ENCODE peak calls at places on chromosomes 7 and 10, in six cellular contexts. One of them, this sample, is unnamed.

GRCh38 chr7:124188576-124188975 is 155.7 kb upstream of the TMEM229A start:
- DNase-seq in HCT116: no peak
- DNase-seq in Peyer's patch: no peak
- DNase-seq in gastrocnemius medialis: no peak
- DNase-seq in suprapubic skin: no peak
- DNase-seq in BE2C: no peak
- DNase-seq in this sample: no peak

GRCh38 chr7:149316606-149317005 is 54.6 kb downstream of the ZNF783 start:
- DNase-seq in suprapubic skin: no peak
- DNase-seq in gastrocnemius medialis: no peak
- DNase-seq in HCT116: no peak
- DNase-seq in BE2C: no peak
- DNase-seq in Peyer's patch: no peak
- DNase-seq in this sample: no peak

GRCh38 chr7:150727381-150727780 is 9.8 kb upstream of the GIMAP5 start:
- DNase-seq in Peyer's patch: no peak
- DNase-seq in BE2C: no peak
- DNase-seq in HCT116: no peak
- DNase-seq in suprapubic skin: no peak
- DNase-seq in gastrocnemius medialis: no peak
- DNase-seq in this sample: no peak

GRCh38 chr7:232571-233455 is 40.4 kb downstream of the FAM20C start:
- DNase-seq in BE2C: no peak
- DNase-seq in suprapubic skin: no peak
- DNase-seq in Peyer's patch: no peak
- DNase-seq in gastrocnemius medialis: no peak
- DNase-seq in HCT116: no peak
- DNase-seq in this sample: no peak

GRCh38 chr10:70558295-70558694 is 44.2 kb downstream of the PRF1 start:
- DNase-seq in Peyer's patch: no peak
- DNase-seq in HCT116: no peak
- DNase-seq in BE2C: no peak
- DNase-seq in gastrocnemius medialis: no peak
- DNase-seq in suprapubic skin: no peak
- DNase-seq in this sample: no peak

GRCh38 chr7:55150709-55151108 is 131.9 kb downstream of the EGFR start:
- DNase-seq in BE2C: no peak
- DNase-seq in Peyer's patch: no peak
- DNase-seq in HCT116: no peak
- DNase-seq in suprapubic skin: no peak
- DNase-seq in gastrocnemius medialis: peak; percentile 86
- DNase-seq in this sample: no peak

GRCh38 chr10:15427836-15428414 is 56.8 kb upstream of the FAM171A1 start:
- DNase-seq in BE2C: no peak
- DNase-seq in suprapubic skin: no peak
- DNase-seq in Peyer's patch: no peak
- DNase-seq in HCT116: peak; percentile 35
- DNase-seq in gastrocnemius medialis: no peak
- DNase-seq in this sample: no peak

GRCh38 chr10:11595395-11595692 is 16.1 kb downstream of the USP6NL start:
- DNase-seq in HCT116: no peak
- DNase-seq in gastrocnemius medialis: no peak
- DNase-seq in suprapubic skin: no peak
- DNase-seq in BE2C: no peak
- DNase-seq in Peyer's patch: no peak
- DNase-seq in this sample: no peak

GRCh38 chr10:105986896-105987638 is 1177.4 kb downstream of the SORCS1 start:
- DNase-seq in suprapubic skin: no peak
- DNase-seq in HCT116: no peak
- DNase-seq in gastrocnemius medialis: no peak
- DNase-seq in Peyer's patch: no peak
- DNase-seq in BE2C: no peak
- DNase-seq in this sample: no peak

GRCh38 chr7:149317986-149318672 is 56.1 kb downstream of the ZNF783 start:
- DNase-seq in gastrocnemius medialis: no peak
- DNase-seq in suprapubic skin: no peak
- DNase-seq in BE2C: no peak
- DNase-seq in Peyer's patch: no peak
- DNase-seq in HCT116: no peak
- DNase-seq in this sample: no peak

GRCh38 chr10:130127612-130128607 is 8.3 kb upstream of the GLRX3 start:
- DNase-seq in HCT116: no peak
- DNase-seq in gastrocnemius medialis: no peak
- DNase-seq in suprapubic skin: no peak
- DNase-seq in Peyer's patch: peak; percentile 33
- DNase-seq in BE2C: peak; percentile 59
- DNase-seq in this sample: no peak

GRCh38 chr7:130721486-130722277 is 12.3 kb downstream of the KLF14 start:
- DNase-seq in BE2C: peak; percentile 79
- DNase-seq in Peyer's patch: no peak
- DNase-seq in HCT116: peak; percentile 70
- DNase-seq in suprapubic skin: peak; percentile 77
- DNase-seq in gastrocnemius medialis: peak; percentile 34
- DNase-seq in this sample: no peak

GRCh38 chr10:22156750-22157149 is 61.1 kb downstream of the EBLN1 start:
- DNase-seq in suprapubic skin: no peak
- DNase-seq in BE2C: no peak
- DNase-seq in gastrocnemius medialis: no peak
- DNase-seq in HCT116: no peak
- DNase-seq in Peyer's patch: no peak
- DNase-seq in this sample: no peak

GRCh38 chr7:131633342-131633843 is 77.0 kb upstream of the PODXL start:
- DNase-seq in HCT116: no peak
- DNase-seq in suprapubic skin: no peak
- DNase-seq in gastrocnemius medialis: no peak
- DNase-seq in Peyer's patch: no peak
- DNase-seq in BE2C: no peak
- DNase-seq in this sample: no peak

GRCh38 chr7:40986351-40986873 is 716.5 kb downstream of the INHBA start:
- DNase-seq in HCT116: no peak
- DNase-seq in Peyer's patch: no peak
- DNase-seq in suprapubic skin: no peak
- DNase-seq in BE2C: no peak
- DNase-seq in gastrocnemius medialis: no peak
- DNase-seq in this sample: no peak

GRCh38 chr7:73838642-73839041 is 3.7 kb downstream of the METTL27 start:
- DNase-seq in gastrocnemius medialis: no peak
- DNase-seq in HCT116: no peak
- DNase-seq in Peyer's patch: no peak
- DNase-seq in BE2C: no peak
- DNase-seq in suprapubic skin: no peak
- DNase-seq in this sample: no peak

GRCh38 chr7:73841689-73842247 is 548 bp downstream of the METTL27 start:
- DNase-seq in Peyer's patch: no peak
- DNase-seq in gastrocnemius medialis: no peak
- DNase-seq in suprapubic skin: no peak
- DNase-seq in BE2C: no peak
- DNase-seq in HCT116: no peak
- DNase-seq in this sample: no peak

GRCh38 chr7:73840715-73841379 is 1.5 kb downstream of the METTL27 start:
- DNase-seq in gastrocnemius medialis: no peak
- DNase-seq in Peyer's patch: no peak
- DNase-seq in HCT116: no peak
- DNase-seq in BE2C: no peak
- DNase-seq in suprapubic skin: no peak
- DNase-seq in this sample: no peak

GRCh38 chr7:73839290-73839689 is 3.0 kb downstream of the METTL27 start:
- DNase-seq in BE2C: no peak
- DNase-seq in HCT116: no peak
- DNase-seq in Peyer's patch: no peak
- DNase-seq in suprapubic skin: no peak
- DNase-seq in gastrocnemius medialis: no peak
- DNase-seq in this sample: no peak

DNA sequence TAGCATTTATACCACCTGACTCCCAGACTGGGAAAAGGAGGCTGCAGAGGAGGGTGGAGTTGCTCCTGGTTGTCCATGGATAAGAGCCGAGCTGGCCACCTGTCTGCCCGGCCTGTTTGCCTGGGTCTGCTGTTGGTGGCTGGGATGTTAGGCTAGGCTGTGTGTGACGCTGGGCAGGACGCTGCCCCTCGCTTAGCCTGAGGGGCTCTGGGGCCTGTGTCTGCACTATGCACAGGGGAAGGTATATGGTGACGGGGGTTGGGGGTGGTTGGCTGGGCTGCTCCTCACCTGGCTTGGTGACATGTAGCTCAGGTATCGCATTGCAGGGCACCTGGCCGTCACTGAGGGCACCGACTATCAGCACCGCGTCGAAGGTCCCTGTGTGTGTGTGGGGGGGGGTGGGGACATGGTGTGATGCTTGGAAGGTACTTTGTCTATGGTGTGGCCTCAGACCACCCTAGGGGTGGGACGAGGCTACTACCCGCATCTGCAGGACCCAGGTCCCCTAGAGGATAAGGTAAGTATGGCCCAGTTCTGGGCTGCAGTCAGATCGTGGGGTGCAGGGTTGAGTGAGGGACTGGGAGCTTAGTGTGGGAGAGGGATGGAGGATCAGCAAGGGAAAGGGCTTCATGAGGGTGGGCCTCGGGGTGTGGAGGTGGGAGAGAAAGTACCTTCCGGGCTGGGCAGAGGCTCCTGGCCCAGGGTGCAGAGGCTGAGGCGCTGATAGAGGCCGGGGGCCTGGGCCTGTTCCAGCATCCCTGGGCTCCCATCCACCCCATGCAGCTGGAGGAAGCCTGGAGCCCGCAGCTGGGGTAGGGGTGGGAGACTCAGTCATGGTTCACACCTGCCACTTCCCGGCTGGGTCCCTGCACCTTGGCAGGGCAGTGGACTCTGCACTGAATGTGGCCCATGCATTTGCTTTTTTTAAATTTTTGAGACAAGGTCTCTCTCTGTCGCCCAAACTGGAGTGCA is 2.3 kb downstream of the METTL27 start:
- DNase-seq in BE2C: no peak
- DNase-seq in suprapubic skin: no peak
- DNase-seq in gastrocnemius medialis: no peak
- DNase-seq in Peyer's patch: no peak
- DNase-seq in HCT116: no peak
- DNase-seq in this sample: no peak
- TF ChIP-seq CTCF in BE2C: peak; percentile 24
- TF ChIP-seq CTCF in suprapubic skin: no peak
- TF ChIP-seq CTCF in gastrocnemius medialis: no peak
- TF ChIP-seq CTCF in Peyer's patch: no peak
- TF ChIP-seq CTCF in HCT116: peak; percentile 55
- TF ChIP-seq CTCF in this sample: no peak

DNA sequence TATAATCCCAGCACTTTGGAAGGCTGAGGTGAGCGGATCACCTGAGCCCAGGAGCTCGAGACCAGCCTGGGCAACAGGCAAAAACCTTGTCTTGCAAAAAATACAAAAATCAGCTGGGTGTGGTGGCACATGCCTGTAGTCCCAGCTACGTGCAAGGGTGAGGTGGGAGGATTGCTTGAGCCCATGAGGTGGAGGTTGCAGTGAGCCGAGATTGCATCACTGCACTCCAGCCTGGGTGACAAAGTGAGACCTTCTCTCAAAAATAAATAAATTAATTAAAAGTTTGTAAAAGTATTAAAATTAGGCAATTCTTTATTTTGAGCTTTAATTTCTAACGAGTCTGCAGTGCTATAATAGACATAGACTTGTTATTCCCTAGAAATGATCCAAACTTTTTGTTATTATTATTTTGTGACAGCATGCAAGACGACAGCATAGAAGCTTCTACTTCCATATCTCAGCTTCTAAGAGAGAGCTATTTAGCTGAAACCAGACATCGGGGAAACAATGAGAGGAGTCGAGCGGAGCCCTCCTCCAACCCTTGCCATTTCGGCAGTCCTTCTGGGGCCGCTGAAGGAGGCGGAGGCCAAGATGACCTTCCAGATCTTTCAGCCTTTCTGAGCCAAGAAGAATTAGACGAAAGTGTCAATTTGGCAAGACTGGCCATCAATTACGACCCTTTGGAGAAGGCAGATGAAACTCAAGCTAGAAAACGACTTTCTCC is 11.9 kb downstream of the MYPN start:
- DNase-seq in suprapubic skin: no peak
- DNase-seq in BE2C: no peak
- DNase-seq in gastrocnemius medialis: no peak
- DNase-seq in Peyer's patch: no peak
- DNase-seq in HCT116: no peak
- DNase-seq in this sample: no peak
- H3K4me3 ChIP-seq in suprapubic skin: no peak overlapping the region
- H3K4me3 ChIP-seq in BE2C: no peak overlapping the region
- H3K4me3 ChIP-seq in gastrocnemius medialis: peak overlapping the region; percentile 15
- H3K4me3 ChIP-seq in Peyer's patch: no peak overlapping the region
- H3K4me3 ChIP-seq in HCT116: no peak overlapping the region
- H3K4me3 ChIP-seq in this sample: no peak overlapping the region

GRCh38 chr10:8054498-8055407 is at the start of gene GATA3:
- DNase-seq in HCT116: no peak
- DNase-seq in BE2C: peak; percentile 95
- DNase-seq in suprapubic skin: peak; percentile 76
- DNase-seq in gastrocnemius medialis: peak; percentile 23
- DNase-seq in Peyer's patch: peak; percentile 81
- DNase-seq in this sample: peak; percentile 76

GRCh38 chr10:8054243-8054497 is 318 bp upstream of the GATA3 start:
- DNase-seq in HCT116: no peak
- DNase-seq in gastrocnemius medialis: no peak
- DNase-seq in Peyer's patch: no peak
- DNase-seq in suprapubic skin: peak; percentile 58
- DNase-seq in BE2C: no peak
- DNase-seq in this sample: no peak

GRCh38 chr10:8052970-8053445 is 1.5 kb upstream of the GATA3 start:
- DNase-seq in Peyer's patch: no peak
- DNase-seq in gastrocnemius medialis: no peak
- DNase-seq in BE2C: no peak
- DNase-seq in HCT116: no peak
- DNase-seq in suprapubic skin: no peak
- DNase-seq in this sample: no peak

GRCh38 chr10:8052344-8052969 is 2.0 kb upstream of the GATA3 start:
- DNase-seq in BE2C: no peak
- DNase-seq in HCT116: no peak
- DNase-seq in gastrocnemius medialis: no peak
- DNase-seq in suprapubic skin: peak; percentile 45
- DNase-seq in Peyer's patch: no peak
- DNase-seq in this sample: no peak

GRCh38 chr10:8053446-8054242 is 844 bp upstream of the GATA3 start:
- DNase-seq in suprapubic skin: peak; percentile 84
- DNase-seq in gastrocnemius medialis: peak; percentile 30
- DNase-seq in Peyer's patch: peak; percentile 78
- DNase-seq in BE2C: peak; percentile 97
- DNase-seq in HCT116: peak; percentile 55
- DNase-seq in this sample: peak; percentile 91
- TF ChIP-seq CTCF in suprapubic skin: peak; percentile 86
- TF ChIP-seq CTCF in gastrocnemius medialis: no peak
- TF ChIP-seq CTCF in Peyer's patch: peak; percentile 41
- TF ChIP-seq CTCF in BE2C: peak; percentile 75
- TF ChIP-seq CTCF in HCT116: peak; percentile 73
- TF ChIP-seq CTCF in this sample: peak; percentile 98

DNA sequence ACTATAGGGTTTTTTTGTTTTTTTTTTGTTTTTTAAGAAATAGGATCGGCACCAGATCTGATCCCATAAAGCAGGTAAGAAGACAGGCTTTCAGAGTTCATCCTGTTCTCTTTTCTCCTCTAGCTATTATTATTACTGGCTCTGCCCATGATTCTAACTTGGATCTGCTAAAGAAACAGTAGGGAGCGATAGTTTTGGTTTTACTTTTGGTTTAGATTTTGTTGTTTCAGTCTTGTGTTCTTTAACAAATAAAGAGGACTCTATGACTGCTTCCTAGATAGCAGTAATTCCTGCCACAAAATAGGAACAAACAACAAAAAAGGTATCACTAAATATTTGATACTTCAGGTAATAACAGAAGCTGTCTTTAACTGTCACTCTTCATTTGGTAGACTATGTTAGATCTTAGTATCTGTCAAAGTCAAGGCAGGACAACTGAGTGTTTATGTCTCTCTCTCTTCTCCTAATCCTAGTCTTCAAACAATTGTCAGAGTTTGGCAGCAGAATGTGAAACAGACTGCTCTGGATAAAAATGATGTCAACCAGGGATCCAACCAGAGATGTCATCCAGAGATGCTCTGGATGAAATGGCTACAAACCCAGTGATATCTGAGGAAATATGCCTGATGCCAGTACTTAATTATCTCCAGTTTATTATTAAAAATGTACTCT is 99.8 kb downstream of the KMT2C start:
- DNase-seq in suprapubic skin: no peak
- DNase-seq in gastrocnemius medialis: no peak
- DNase-seq in Peyer's patch: no peak
- DNase-seq in HCT116: no peak
- DNase-seq in BE2C: no peak
- DNase-seq in this sample: no peak
- H3K4me3 ChIP-seq in suprapubic skin: peak overlapping the region; percentile 18
- H3K4me3 ChIP-seq in gastrocnemius medialis: peak overlapping the region; percentile 10
- H3K4me3 ChIP-seq in Peyer's patch: no peak overlapping the region
- H3K4me3 ChIP-seq in HCT116: no peak overlapping the region
- H3K4me3 ChIP-seq in BE2C: no peak overlapping the region
- H3K4me3 ChIP-seq in this sample: peak overlapping the region; percentile 27

This sample was measured in GM06990.